ENCODE peak calls at places on chromosomes 4 and X, in five cellular contexts. A, G, L, C and M are unnamed samples.

GRCh38 chr4:18882468-18882867 is 860.9 kb upstream of the LCORL start:
- DNase-seq in A (no peak), G (no peak), L (peak), C (no peak), M (no peak)

GRCh38 chrX:46645614-46646013 is 72.0 kb downstream of the CHST7 start:
- DNase-seq in A (no peak), G (no peak), L (no peak), C (no peak), M (no peak)

GRCh38 chrX:137916090-137916746 is 350.3 kb downstream of the ZIC3 start:
- DNase-seq in A (no peak), G (no peak), L (no peak), C (no peak), M (no peak)

GRCh38 chr4:8372506-8373070 is 67.9 kb downstream of the ACOX3 start:
- DNase-seq in A (no peak), G (no peak), L (no peak), C (no peak), M (no peak)

GRCh38 chr4:141391293-141391692 is 170.6 kb downstream of the ZNF330 start:
- DNase-seq in A (no peak), G (no peak), L (no peak), C (no peak), M (no peak)

GRCh38 chrX:153871451-153871850 is 14.5 kb downstream of the L1CAM start:
- DNase-seq in A (no peak), G (no peak), L (no peak), C (no peak), M (no peak)

GRCh38 chr4:94208268-94208667 is 603 bp downstream of the SMARCAD1 start:
- DNase-seq in A (no peak), G (no peak), L (no peak), C (no peak), M (no peak)

GRCh38 chrX:151692825-151693224 is 2.4 kb upstream of the PRRG3 start:
- DNase-seq in A (no peak), G (no peak), L (no peak), C (no peak), M (no peak)

GRCh38 chr4:78667337-78667736 is 108.8 kb upstream of the BMP2K start:
- DNase-seq in A (no peak), G (no peak), L (no peak), C (no peak), M (no peak)

GRCh38 chrX:31099536-31100090 is 27.8 kb upstream of the FTHL17 start:
- DNase-seq in A (no peak), G (no peak), L (no peak), C (no peak), M (no peak)

GRCh38 chrX:148380614-148381561 is 119.5 kb upstream of the AFF2 start:
- DNase-seq in A (peak), G (peak), L (no peak), C (no peak), M (no peak)

GRCh38 chrX:87664381-87664780 is 146.8 kb downstream of the KLHL4 start:
- DNase-seq in A (no peak), G (no peak), L (peak), C (no peak), M (no peak)

GRCh38 chr4:7365472-7366179 is 69.1 kb downstream of the PSAPL1 start:
- DNase-seq in A (no peak), G (no peak), L (no peak), C (no peak), M (peak)

GRCh38 chr4:23805381-23805780 is 84.5 kb downstream of the PPARGC1A start:
- DNase-seq in A (no peak), G (no peak), L (no peak), C (no peak), M (no peak)

GRCh38 chr4:28278676-28279075 is 1418.0 kb downstream of the STIM2 start:
- DNase-seq in A (no peak), G (no peak), L (no peak), C (no peak), M (no peak)

GRCh38 chr4:89813197-89813596 is 23.8 kb downstream of the SNCA start:
- DNase-seq in A (no peak), G (no peak), L (no peak), C (no peak), M (no peak)

GRCh38 chr4:48629458-48629857 is 139.4 kb downstream of the ZAR1 start:
- DNase-seq in A (no peak), G (no peak), L (no peak), C (no peak), M (no peak)

GRCh38 chrX:153667931-153668396 is 5.6 kb downstream of the PNCK start:
- DNase-seq in A (peak), G (peak), L (peak), C (peak), M (peak)

GRCh38 chr4:36213956-36214355 is 30.4 kb downstream of the ARAP2 start:
- DNase-seq in A (no peak), G (no peak), L (no peak), C (no peak), M (peak)

GRCh38 chrX:75156537-75156945 is 458 bp upstream of the ABCB7 start:
- DNase-seq in A (no peak), G (no peak), L (peak), C (no peak), M (no peak)

GRCh38 chrX:112736310-112736709 is 56.6 kb upstream of the LHFPL1 start:
- DNase-seq in A (no peak), G (no peak), L (no peak), C (no peak), M (no peak)

GRCh38 chr4:177147668-177148067 is 162.0 kb upstream of the NEIL3 start:
- DNase-seq in A (no peak), G (no peak), L (no peak), C (no peak), M (no peak)

GRCh38 chr4:6592804-6593563 is 18.0 kb downstream of the MAN2B2 start:
- DNase-seq in A (no peak), G (no peak), L (no peak), C (no peak), M (no peak)

GRCh38 chr4:37475087-37475486 is 211.1 kb downstream of the RELL1 start:
- DNase-seq in A (no peak), G (no peak), L (no peak), C (no peak), M (no peak)

GRCh38 chr4:123304151-123305021 is 92.2 kb upstream of the SPRY1 start:
- DNase-seq in A (no peak), G (no peak), L (no peak), C (no peak), M (peak)

GRCh38 chr4:84582302-84582987 is 482 bp upstream of the CDS1 start:
- DNase-seq in A (no peak), G (peak), L (peak), C (peak), M (peak)